ENCODE peak calls at places on chromosome 17, in six cellular contexts. W, R, O, T, S and I are unnamed samples.

GRCh38 chr17:688100-688989 is 26.3 kb downstream of the VPS53 start:
- DNase-seq in S (peak), T (no peak), R (no peak), W (peak), O (no peak), I (no peak)

GRCh38 chr17:8290043-8290442 is 1.6 kb downstream of the RANGRF start:
- DNase-seq in W (no peak), O (no peak), T (no peak), S (no peak), R (no peak), I (no peak)

GRCh38 chr17:19448341-19449268 is 37.6 kb downstream of the RNF112 start:
- DNase-seq in S (no peak), R (no peak), T (peak), O (no peak), W (no peak), I (no peak)

GRCh38 chr17:76383645-76384221 is 676 bp upstream of the SPHK1 start:
- DNase-seq in T (peak), O (peak), R (no peak), W (peak), S (peak), I (no peak)

GRCh38 chr17:61135782-61136181 is 263.9 kb upstream of the TBX2 start:
- DNase-seq in R (no peak), S (no peak), W (no peak), O (no peak), T (no peak), I (no peak)

GRCh38 chr17:13575466-13575865 is 26.3 kb downstream of the HS3ST3A1 start:
- DNase-seq in R (no peak), S (no peak), W (no peak), T (no peak), O (no peak), I (no peak)

GRCh38 chr17:8376302-8377067 is at the start of gene KRABD2:
- DNase-seq in W (peak), R (peak), S (peak), T (peak), O (peak), I (peak)

GRCh38 chr17:61431594-61432311 is 20.5 kb upstream of the TBX4 start:
- DNase-seq in O (no peak), W (no peak), S (no peak), T (no peak), R (no peak), I (no peak)

GRCh38 chr17:35460354-35460851 is 11.8 kb upstream of the SLFN13 start:
- DNase-seq in R (no peak), W (peak), O (peak), S (peak), T (peak), I (peak)

GRCh38 chr17:16997514-16998429 is 25.9 kb upstream of the TNFRSF13B start:
- DNase-seq in S (peak), W (no peak), O (no peak), R (no peak), T (peak), I (no peak)
- TF ChIP-seq CTCF in S (peak), W (no peak), O (peak), R (no peak), T (peak), I (peak)

GRCh38 chr17:48545539-48545938 is 630 bp upstream of the HOXB2 start:
- DNase-seq in O (no peak), R (no peak), S (no peak), T (no peak), W (peak), I (no peak)

GRCh38 chr17:48545022-48545376 is at the start of gene HOXB2:
- DNase-seq in O (no peak), W (no peak), R (no peak), T (no peak), S (no peak), I (no peak)

GRCh38 chr17:48542956-48543853 is 1.7 kb downstream of the HOXB2 start:
- DNase-seq in S (no peak), R (no peak), T (peak), O (peak), W (peak), I (no peak)

GRCh38 chr17:48543854-48544355 is 1.0 kb downstream of the HOXB2 start:
- DNase-seq in S (no peak), W (no peak), R (no peak), T (no peak), O (no peak), I (no peak)

DNA sequence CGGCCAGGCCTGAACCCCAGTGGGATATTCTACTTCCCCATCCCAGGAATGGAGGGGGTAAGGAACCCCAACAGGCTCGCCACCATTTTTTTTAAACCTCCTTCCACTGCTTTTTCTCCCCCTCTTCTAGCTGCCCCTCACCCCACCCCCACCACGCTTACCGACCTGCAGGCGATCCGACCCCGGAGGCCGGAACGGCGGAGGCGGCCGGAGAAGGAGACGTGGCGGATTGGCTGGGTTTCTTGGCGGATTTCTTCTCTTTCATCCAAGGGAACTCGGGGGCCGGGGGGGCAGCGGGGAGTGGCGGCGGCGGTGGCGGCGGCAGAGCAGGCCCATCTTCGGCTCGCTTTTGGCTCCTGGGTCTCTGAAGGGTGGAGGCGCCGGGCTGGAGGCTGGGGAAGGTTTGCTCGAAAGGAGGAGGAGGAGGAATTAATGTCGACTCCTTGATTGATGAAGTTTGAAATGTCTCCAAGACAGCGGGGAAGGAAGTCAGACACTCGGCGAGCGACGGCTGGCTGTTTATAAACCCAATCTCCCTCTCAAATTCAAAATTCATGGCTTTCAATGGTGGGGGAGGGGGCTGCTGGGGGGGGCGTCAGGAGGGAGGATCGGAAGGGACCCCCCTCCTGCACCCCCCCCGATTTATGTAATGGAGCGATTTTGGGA is 420 bp downstream of the HOXB2 start:
- DNase-seq in T (no peak), W (peak), O (peak), S (no peak), R (peak), I (no peak)
- H3K4me3 ChIP-seq in T (no peak), W (no peak), O (peak), S (no peak), R (peak), I (no peak)

GRCh38 chr17:3691539-3692166 is 4.3 kb downstream of the P2RX5 start:
- DNase-seq in T (no peak), R (no peak), S (peak), O (no peak), W (no peak), I (no peak)
- TF ChIP-seq CTCF in T (no peak), R (no peak), S (peak), O (no peak), W (no peak), I (peak)

GRCh38 chr17:17498606-17499301 is 2.6 kb upstream of the RASD1 start:
- DNase-seq in W (no peak), O (no peak), S (no peak), T (no peak), R (no peak), I (no peak)

GRCh38 chr17:17496189-17497064 is at the start of gene RASD1:
- DNase-seq in S (peak), T (peak), O (peak), W (peak), R (peak), I (no peak)

GRCh38 chr17:17497845-17498520 is 1.8 kb upstream of the RASD1 start:
- DNase-seq in S (no peak), R (no peak), O (no peak), W (no peak), T (no peak), I (no peak)

GRCh38 chr17:17495448-17496188 is 577 bp downstream of the RASD1 start:
- DNase-seq in W (peak), O (peak), T (no peak), S (no peak), R (no peak), I (no peak)

GRCh38 chr17:17497065-17497844 is 1.1 kb upstream of the RASD1 start:
- DNase-seq in T (no peak), S (no peak), R (no peak), O (no peak), W (no peak), I (no peak)
- H3K4me3 ChIP-seq in T (peak), S (peak), R (peak), O (no peak), W (peak), I (no peak)

DNA sequence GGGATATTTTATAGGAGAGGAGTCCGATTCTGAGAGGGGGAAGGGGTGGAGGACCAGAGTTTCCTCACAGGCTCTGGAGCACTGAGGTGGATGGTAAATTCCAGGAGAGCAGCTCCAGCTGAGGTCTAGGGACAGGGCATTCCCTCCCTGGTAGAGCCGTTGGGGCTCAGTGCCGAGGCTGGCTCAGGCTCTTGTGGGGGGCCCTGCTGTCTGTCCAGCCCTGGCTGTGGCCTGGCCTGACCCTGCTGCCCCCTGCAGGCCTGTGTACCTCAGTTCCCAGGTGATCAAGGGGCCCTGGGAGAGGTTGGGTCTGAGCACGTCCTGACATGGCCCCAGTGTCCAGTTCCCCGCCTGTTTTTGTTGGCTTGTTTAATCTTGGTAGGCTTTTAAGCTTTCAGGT is 16.8 kb downstream of the ZNF750 start:
- DNase-seq in S (no peak), O (no peak), W (peak), T (peak), R (no peak), I (no peak)
- TF ChIP-seq CTCF in S (peak), O (peak), W (peak), T (peak), R (no peak), I (peak)

DNA sequence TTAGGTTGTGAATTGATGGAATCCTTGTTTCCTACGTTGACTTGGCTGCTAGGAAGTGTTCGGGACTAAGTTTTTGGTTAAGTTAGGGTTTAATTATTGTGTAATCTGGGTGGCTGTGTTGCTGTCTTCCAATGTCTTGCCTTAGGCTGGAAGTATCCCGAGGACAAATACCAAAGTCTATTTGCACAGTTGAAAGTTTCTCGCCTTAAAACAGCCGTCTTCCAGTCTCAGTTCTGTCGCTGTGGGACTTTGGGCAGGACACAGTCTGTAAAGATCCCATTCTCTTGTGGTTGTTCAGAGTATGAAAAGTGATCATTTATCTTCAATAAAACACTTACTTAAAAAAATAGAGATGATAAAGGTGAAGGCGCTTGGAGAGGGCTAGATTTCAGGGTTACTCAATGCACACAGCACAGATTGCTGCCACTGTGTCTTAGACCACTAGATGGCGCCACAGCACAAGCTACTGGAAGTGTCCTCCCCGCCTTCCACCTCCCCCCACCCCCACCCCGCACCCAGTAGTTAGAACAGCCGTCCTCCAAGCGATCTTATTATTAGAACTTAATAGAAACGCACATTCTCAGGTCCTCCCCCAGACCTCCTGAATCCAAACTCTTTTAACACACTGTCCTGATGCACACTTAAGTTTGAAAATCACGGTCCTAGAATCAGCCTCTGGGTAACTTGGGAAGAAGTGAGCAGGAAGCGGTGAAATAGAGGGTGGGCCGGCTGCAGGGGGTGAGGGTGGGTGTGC is 45.8 kb downstream of the AKAP1 start:
- DNase-seq in S (peak), R (peak), W (peak), O (peak), T (peak), I (peak)
- H3K4me3 ChIP-seq in S (peak), R (peak), W (no peak), O (peak), T (peak), I (no peak)

GRCh38 chr17:79125503-79125902 is 50.9 kb downstream of the ENGASE start:
- DNase-seq in S (no peak), O (no peak), W (peak), T (peak), R (no peak), I (no peak)

GRCh38 chr17:79123988-79124387 is 49.4 kb downstream of the ENGASE start:
- DNase-seq in W (no peak), S (no peak), O (no peak), T (no peak), R (no peak), I (no peak)

GRCh38 chr17:79127534-79128135 is 53.0 kb downstream of the ENGASE start:
- DNase-seq in T (no peak), O (no peak), W (no peak), R (no peak), S (no peak), I (no peak)

GRCh38 chr17:79124513-79125209 is 50.0 kb downstream of the ENGASE start:
- DNase-seq in T (no peak), R (no peak), S (no peak), O (no peak), W (no peak), I (no peak)

GRCh38 chr17:79126139-79126538 is 51.5 kb downstream of the ENGASE start:
- DNase-seq in W (peak), T (peak), S (peak), O (no peak), R (no peak), I (no peak)
- TF ChIP-seq CTCF in W (peak), T (peak), S (peak), O (peak), R (no peak), I (no peak)

DNA sequence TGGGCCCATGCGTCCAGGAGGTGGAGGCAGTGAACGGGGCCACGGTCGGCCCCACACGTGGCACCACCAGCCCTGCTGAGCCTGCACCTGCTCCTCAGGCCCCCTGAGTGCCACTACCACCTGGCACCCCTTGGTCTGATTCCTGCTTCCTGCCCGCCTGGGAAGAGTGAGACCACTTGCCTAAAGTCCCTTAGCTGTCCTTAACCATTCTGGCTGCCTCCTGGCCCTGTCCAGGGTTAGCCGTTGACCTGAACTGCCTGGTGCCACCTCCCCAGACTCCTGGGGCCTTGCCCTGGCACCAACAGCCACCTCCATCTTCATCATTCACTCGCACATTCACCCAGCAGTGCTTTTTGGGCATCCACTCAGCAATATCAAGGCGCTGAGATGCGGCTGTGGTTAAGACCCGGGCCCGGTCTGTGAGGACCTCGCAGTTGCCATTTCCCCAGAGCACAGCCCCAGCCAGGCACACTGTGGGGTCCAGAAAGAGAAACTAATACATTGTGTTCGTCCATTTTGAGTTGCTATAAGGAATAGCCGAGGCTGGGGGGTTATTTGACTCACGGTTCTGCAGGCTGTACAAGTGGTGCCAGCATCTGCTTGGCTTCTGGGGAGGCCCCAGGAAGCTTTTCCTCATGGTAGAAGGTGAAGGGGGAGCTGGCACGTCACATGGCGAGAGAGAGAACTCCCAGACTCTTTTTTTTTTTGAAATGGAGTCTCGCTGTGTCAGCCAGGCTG is 318.4 kb downstream of the SEC14L1 start:
- DNase-seq in T (no peak), S (peak), R (no peak), O (no peak), W (no peak), I (no peak)
- H3K4me3 ChIP-seq in T (no peak), S (peak), R (no peak), O (peak), W (no peak), I (peak)

GRCh38 chr17:43324205-43324893 is 74.4 kb upstream of the ARL4D start:
- DNase-seq in S (peak), W (peak), R (no peak), T (no peak), O (peak), I (peak)
- TF ChIP-seq CTCF in S (peak), W (peak), R (no peak), T (no peak), O (no peak), I (peak)